ENCODE peak calls at places on chromosomes 4 and X, in seven cellular contexts. Z is H9, M is mesendoderm, E is neuronal stem cell, N is IMR-90, F is H1, P is trophoblast cell. C is an unnamed sample.

GRCh38 chr4:94711635-94712034 is 46.1 kb upstream of the BMPR1B start:
- DNase-seq in Z (no peak), M (no peak), E (no peak), N (no peak), F (no peak), P (no peak), C (no peak)

GRCh38 chr4:6688879-6689505 is 4.7 kb upstream of the S100P start:
- DNase-seq in Z (peak), M (peak), E (no peak), N (peak), F (peak), P (peak), C (peak)

GRCh38 chr4:159042097-159042605 is 60.7 kb upstream of the RAPGEF2 start:
- DNase-seq in Z (no peak), M (no peak), E (no peak), N (no peak), F (no peak), P (no peak), C (no peak)

GRCh38 chr4:151114338-151114737 is 14.9 kb downstream of the RPS3A start:
- DNase-seq in Z (no peak), M (no peak), E (no peak), N (no peak), F (no peak), P (no peak), C (no peak)

GRCh38 chr4:74768857-74769525 is 25.3 kb downstream of the BTC start:
- DNase-seq in Z (no peak), M (no peak), E (no peak), N (peak), F (no peak), P (no peak), C (peak)

GRCh38 chr4:168634276-168634802 is 137.5 kb downstream of the PALLD start:
- DNase-seq in Z (no peak), M (peak), E (peak), N (peak), F (no peak), P (no peak), C (peak)

GRCh38 chr4:15003441-15003890 is 1.2 kb downstream of the CPEB2 start:
- DNase-seq in Z (peak), M (peak), E (peak), N (peak), F (peak), P (no peak), C (peak)

GRCh38 chr4:71221510-71222466 is 117.0 kb upstream of the SLC4A4 start:
- DNase-seq in Z (no peak), M (no peak), E (no peak), N (no peak), F (no peak), P (peak), C (no peak)

GRCh38 chr4:101418055-101418454 is 70.7 kb upstream of the PPP3CA start:
- DNase-seq in Z (no peak), M (no peak), E (no peak), N (no peak), F (no peak), P (no peak), C (peak)

GRCh38 chr4:20288846-20289512 is 37.3 kb downstream of the SLIT2 start:
- DNase-seq in Z (no peak), M (no peak), E (no peak), N (peak), F (no peak), P (no peak), C (no peak)

GRCh38 chr4:105061136-105061696 is 85.5 kb upstream of the TET2 start:
- DNase-seq in Z (peak), M (peak), E (peak), N (peak), F (no peak), P (peak), C (no peak)

GRCh38 chr4:174697164-174697563 is 131.9 kb downstream of the GLRA3 start:
- DNase-seq in Z (no peak), M (no peak), E (no peak), N (no peak), F (no peak), P (no peak), C (no peak)

GRCh38 chrX:130994671-130995070 is 63.5 kb upstream of the ARHGAP36 start:
- DNase-seq in Z (no peak), M (peak), E (peak), N (peak), F (peak), P (peak), C (peak)

GRCh38 chr4:337932-338758 is 531 bp downstream of the ZNF141 start:
- DNase-seq in Z (no peak), M (no peak), E (no peak), N (peak), F (peak), P (peak), C (peak)

GRCh38 chr4:115323106-115323684 is 209.8 kb upstream of the NDST4 start:
- DNase-seq in Z (no peak), M (no peak), E (no peak), N (no peak), F (no peak), P (no peak), C (no peak)

GRCh38 chr4:89161841-89162240 is 50.5 kb downstream of the TIGD2 start:
- DNase-seq in Z (no peak), M (no peak), E (no peak), N (peak), F (no peak), P (no peak), C (peak)

GRCh38 chr4:103303011-103303410 is 104.9 kb upstream of the CENPE start:
- DNase-seq in Z (no peak), M (peak), E (no peak), N (no peak), F (no peak), P (peak), C (no peak)

GRCh38 chr4:126213996-126214395 is 899.2 kb downstream of the FAT4 start:
- DNase-seq in Z (no peak), M (no peak), E (no peak), N (no peak), F (no peak), P (no peak), C (no peak)

GRCh38 chr4:151143162-151143561 is 43.7 kb downstream of the RPS3A start:
- DNase-seq in Z (no peak), M (no peak), E (no peak), N (no peak), F (no peak), P (no peak), C (no peak)

GRCh38 chrX:29422034-29422433 is 793.3 kb upstream of the MAGEB2 start:
- DNase-seq in Z (no peak), M (peak), E (no peak), N (no peak), F (no peak), P (no peak), C (no peak)

GRCh38 chrX:76153221-76153620 is 19.6 kb upstream of the PBDC1 start:
- DNase-seq in Z (no peak), M (no peak), E (no peak), N (no peak), F (no peak), P (no peak), C (no peak)

GRCh38 chr4:139403457-139403856 is 50.5 kb upstream of the RAB33B start:
- DNase-seq in Z (no peak), M (peak), E (no peak), N (no peak), F (no peak), P (no peak), C (no peak)

GRCh38 chr4:110959041-110959643 is 336.3 kb upstream of the PITX2 start:
- DNase-seq in Z (no peak), M (no peak), E (no peak), N (peak), F (no peak), P (no peak), C (peak)

GRCh38 chr4:78131403-78131802 is 74.3 kb downstream of the FRAS1 start:
- DNase-seq in Z (no peak), M (no peak), E (no peak), N (no peak), F (no peak), P (no peak), C (no peak)

GRCh38 chr4:151671541-151672059 is 89.2 kb downstream of the GATB start:
- DNase-seq in Z (no peak), M (peak), E (no peak), N (no peak), F (no peak), P (no peak), C (peak)

GRCh38 chrX:27619459-27619858 is 29.3 kb downstream of the DCAF8L2 start:
- DNase-seq in Z (no peak), M (no peak), E (no peak), N (no peak), F (no peak), P (no peak), C (no peak)

GRCh38 chr4:41538887-41539498 is 1.0 kb downstream of the LIMCH1 start:
- DNase-seq in Z (peak), M (no peak), E (no peak), N (no peak), F (no peak), P (peak), C (no peak)

GRCh38 chrX:151984328-151984727 is 9.9 kb upstream of the GABRE start:
- DNase-seq in Z (no peak), M (no peak), E (no peak), N (peak), F (no peak), P (peak), C (peak)

GRCh38 chr4:73970945-73971344 is 10.9 kb downstream of the PF4 start:
- DNase-seq in Z (no peak), M (no peak), E (no peak), N (no peak), F (no peak), P (no peak), C (no peak)

GRCh38 chr4:74379912-74380311 is 15.0 kb downstream of the EREG start:
- DNase-seq in Z (no peak), M (no peak), E (no peak), N (no peak), F (no peak), P (no peak), C (no peak)

DNA sequence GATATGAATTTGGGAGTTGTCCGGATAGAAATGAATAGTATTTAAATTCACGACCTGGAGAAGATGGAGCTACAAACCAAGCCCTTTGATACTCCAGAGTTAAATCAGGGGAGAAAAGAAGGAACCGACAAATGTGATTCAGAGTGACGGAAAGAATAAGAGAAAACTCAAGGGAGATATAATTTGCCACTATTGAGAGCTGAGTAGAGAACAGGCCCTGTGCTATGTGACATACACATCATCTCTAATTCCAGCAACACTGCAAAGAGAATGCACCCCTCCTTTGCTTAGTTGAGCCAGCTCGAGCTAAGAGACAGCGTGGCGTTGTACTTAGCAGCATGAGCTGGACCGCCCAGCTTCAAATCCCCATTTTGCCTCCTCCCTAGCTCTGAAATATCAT is 266.5 kb upstream of the TENM3 start:
- DNase-seq in Z (no peak), M (no peak), E (no peak), N (no peak), F (no peak), P (no peak), C (no peak)
- H2AK5ac ChIP-seq in Z (no peak), M (no peak), E (no peak), N (no peak), F (no peak), P (no peak), C (no peak)

DNA sequence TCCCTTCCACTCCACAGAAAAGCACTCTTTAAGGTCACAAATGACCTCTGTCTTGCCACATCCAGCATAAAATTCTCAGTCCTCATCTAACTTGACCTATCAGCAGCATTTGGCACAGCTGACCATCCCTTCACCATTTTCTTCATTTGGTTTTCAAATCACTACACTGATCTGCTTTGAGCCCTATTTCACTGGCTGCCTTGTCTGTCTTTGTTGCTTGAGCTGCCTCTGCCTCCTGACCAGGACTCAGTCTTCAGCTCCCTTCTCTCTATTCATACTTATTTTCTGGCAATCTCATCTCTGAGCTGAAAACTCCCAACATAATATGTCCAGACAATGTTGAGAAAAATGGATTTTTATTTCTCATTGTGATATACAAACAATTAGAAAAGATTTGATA is 27.7 kb upstream of the PDE5A start:
- DNase-seq in Z (no peak), M (peak), E (no peak), N (no peak), F (no peak), P (no peak), C (no peak)
- H2AK5ac ChIP-seq in Z (no peak), M (no peak), E (no peak), N (peak), F (no peak), P (no peak), C (no peak)

GRCh38 chrX:154517101-154517781 is 1.2 kb upstream of the FAM3A start:
- DNase-seq in Z (peak), M (peak), E (no peak), N (no peak), F (peak), P (no peak), C (peak)
- H2AK5ac ChIP-seq in Z (no peak), M (no peak), E (no peak), N (peak), F (no peak), P (peak), C (no peak)

DNA sequence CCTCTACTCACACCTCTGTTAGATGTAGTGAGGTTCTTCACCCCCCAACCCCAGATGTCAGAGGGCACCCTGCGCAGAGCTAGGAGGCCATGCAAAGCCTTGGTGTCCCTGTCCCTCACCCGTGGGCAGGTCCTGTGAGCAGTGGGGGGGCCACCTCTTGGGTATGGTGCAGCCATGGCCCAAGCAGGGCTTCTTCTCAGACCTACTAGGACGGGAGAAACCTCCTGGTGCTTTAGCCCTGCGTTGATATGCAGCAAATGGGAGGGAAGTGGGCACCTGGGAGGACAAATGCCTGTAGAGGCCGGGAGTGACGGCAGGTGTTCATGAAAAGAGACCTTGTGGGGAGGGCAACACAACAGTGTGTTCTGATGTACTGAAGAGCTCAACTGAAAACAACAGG is 38.5 kb upstream of the MSANTD1 start:
- DNase-seq in Z (no peak), M (no peak), E (no peak), N (no peak), F (no peak), P (no peak), C (no peak)
- H2AK5ac ChIP-seq in Z (no peak), M (no peak), E (no peak), N (no peak), F (no peak), P (no peak), C (no peak)

GRCh38 chr4:5460106-5460801 is 248.1 kb downstream of the EVC2 start:
- DNase-seq in Z (peak), M (peak), E (peak), N (peak), F (peak), P (no peak), C (peak)
- H2AK5ac ChIP-seq in Z (no peak), M (no peak), E (peak), N (no peak), F (no peak), P (no peak), C (no peak)

DNA sequence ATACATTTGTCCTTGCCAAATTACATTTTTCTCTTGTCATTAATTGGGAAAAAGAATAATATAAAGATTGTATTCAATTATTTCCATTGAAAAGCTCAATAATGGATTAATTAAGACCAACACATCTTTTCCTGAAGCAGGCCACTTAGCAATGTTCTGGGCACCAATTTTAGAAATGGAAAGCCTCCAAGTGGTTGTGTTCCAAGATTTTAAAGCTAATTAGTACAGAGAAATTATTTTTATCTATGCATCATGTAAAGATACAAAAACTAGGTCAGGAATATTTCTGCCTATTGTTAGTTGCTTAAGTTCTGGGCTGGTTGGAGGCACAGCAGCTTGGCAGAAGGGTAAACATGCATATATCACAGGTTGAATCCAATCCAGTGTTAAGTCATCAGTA is 101.9 kb downstream of the RASL11B start:
- DNase-seq in Z (no peak), M (no peak), E (no peak), N (no peak), F (no peak), P (no peak), C (no peak)
- H2AK5ac ChIP-seq in Z (no peak), M (no peak), E (no peak), N (no peak), F (no peak), P (no peak), C (no peak)

GRCh38 chrX:119729408-119730201 is 28.8 kb upstream of the SOWAHD start:
- DNase-seq in Z (peak), M (peak), E (peak), N (peak), F (peak), P (peak), C (peak)
- H2AK5ac ChIP-seq in Z (no peak), M (no peak), E (no peak), N (no peak), F (no peak), P (no peak), C (no peak)

DNA sequence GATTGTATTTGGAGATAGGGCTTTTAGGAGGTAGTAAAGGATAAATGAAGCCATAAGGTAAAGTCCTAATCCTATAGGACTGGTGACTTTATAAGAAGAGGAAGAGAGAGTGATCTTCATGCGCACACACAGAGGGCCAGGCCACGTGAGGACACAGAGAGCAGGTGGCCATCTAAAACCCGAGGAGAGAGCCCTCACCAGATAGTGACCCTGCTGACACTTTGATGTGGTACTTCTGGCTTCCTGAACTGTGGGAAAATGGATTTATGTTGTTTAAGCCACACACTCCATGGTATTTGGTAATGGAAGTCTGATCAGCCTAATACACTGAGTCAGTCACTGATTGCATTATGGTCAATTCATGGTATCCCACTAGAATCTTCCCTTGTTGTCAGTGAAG is 164.9 kb upstream of the TAPT1 start:
- DNase-seq in Z (no peak), M (no peak), E (no peak), N (no peak), F (no peak), P (no peak), C (no peak)
- H2AK5ac ChIP-seq in Z (no peak), M (no peak), E (no peak), N (no peak), F (no peak), P (no peak), C (no peak)

GRCh38 chr4:56469489-56470210 is 2.2 kb downstream of the SRP72 start:
- DNase-seq in Z (no peak), M (no peak), E (no peak), N (no peak), F (no peak), P (no peak), C (no peak)
- H2AK5ac ChIP-seq in Z (no peak), M (no peak), E (no peak), N (no peak), F (no peak), P (no peak), C (no peak)

C was measured in mesenchymal stem cell.